ENCODE peak calls at places on chromosome 12, in five cellular contexts. Y is dorsolateral prefrontal cortex, X is BE2C, M is PC-9, L is bronchial epithelial cell. N is an unnamed sample. For H3K27me3, the result is how much of the 10 kb centered on the place peaks cover.

GRCh38 chr12:5377997-5378596 is 53.8 kb upstream of the NTF3 start:
- DNase-seq in Y (no peak), X (no peak), M (peak), L (no peak), N (no peak)

GRCh38 chr12:122790393-122791075 is 16.2 kb downstream of the CCDC62 start:
- DNase-seq in Y (no peak), X (no peak), M (peak), L (peak), N (no peak)

GRCh38 chr12:2456122-2456812 is 338.5 kb upstream of the FKBP4 start:
- DNase-seq in Y (no peak), X (no peak), M (no peak), L (no peak), N (no peak)

GRCh38 chr12:65896743-65897142 is 72.5 kb downstream of the HMGA2 start:
- DNase-seq in Y (no peak), X (no peak), M (no peak), L (no peak), N (no peak)

GRCh38 chr12:104494137-104494815 is 37.5 kb downstream of the CHST11 start:
- DNase-seq in Y (no peak), X (no peak), M (no peak), L (peak), N (no peak)

GRCh38 chr12:99706736-99707473 is 59.4 kb downstream of the GARIN6 start:
- DNase-seq in Y (no peak), X (no peak), M (no peak), L (peak), N (no peak)

GRCh38 chr12:69694123-69694522 is 5.0 kb downstream of the BEST3 start:
- DNase-seq in Y (no peak), X (no peak), M (no peak), L (no peak), N (no peak)

GRCh38 chr12:96445743-96446655 is 43.4 kb upstream of the CFAP54 start:
- DNase-seq in Y (no peak), X (no peak), M (peak), L (peak), N (no peak)

GRCh38 chr12:120978296-120979219 is at the start of gene HNF1A:
- DNase-seq in Y (no peak), X (no peak), M (no peak), L (no peak), N (no peak)

GRCh38 chr12:26524862-26525465 is 308.0 kb downstream of the ITPR2 start:
- DNase-seq in Y (no peak), X (no peak), M (no peak), L (peak), N (peak)

GRCh38 chr12:6451348-6452244 is at the start of gene TAPBPL:
- DNase-seq in Y (peak), X (peak), M (peak), L (peak), N (peak)

GRCh38 chr12:12999276-12999958 is 648 bp downstream of the HEBP1 start:
- DNase-seq in Y (no peak), X (no peak), M (no peak), L (peak), N (no peak)

GRCh38 chr12:93966516-93967133 is 181.8 kb upstream of the PLXNC1 start:
- DNase-seq in Y (no peak), X (no peak), M (no peak), L (no peak), N (no peak)

GRCh38 chr12:109469516-109469915 is 7.6 kb downstream of the KCTD10 start:
- DNase-seq in Y (no peak), X (no peak), M (no peak), L (no peak), N (no peak)

GRCh38 chr12:52946334-52946733 is 2.6 kb upstream of the KRT18 start:
- DNase-seq in Y (no peak), X (no peak), M (no peak), L (no peak), N (no peak)

GRCh38 chr12:124553862-124554428 is 13.5 kb downstream of the NCOR2 start:
- DNase-seq in Y (no peak), X (no peak), M (no peak), L (no peak), N (no peak)

GRCh38 chr12:65853489-65854157 is 29.3 kb downstream of the HMGA2 start:
- DNase-seq in Y (no peak), X (no peak), M (no peak), L (no peak), N (no peak)

GRCh38 chr12:40203060-40203430 is 21.8 kb upstream of the LRRK2 start:
- DNase-seq in Y (no peak), X (no peak), M (no peak), L (no peak), N (no peak)

GRCh38 chr12:60926256-60926655 is 1330.4 kb downstream of the SLC16A7 start:
- DNase-seq in Y (no peak), X (no peak), M (no peak), L (no peak), N (peak)

GRCh38 chr12:21300632-21301031 is 34.1 kb downstream of the SLCO1A2 start:
- DNase-seq in Y (no peak), X (no peak), M (no peak), L (no peak), N (no peak)

GRCh38 chr12:109892748-109893147 is 7.3 kb upstream of the TCHP start:
- DNase-seq in Y (no peak), X (no peak), M (no peak), L (no peak), N (no peak)

GRCh38 chr12:117069126-117069788 is 30.0 kb downstream of the TESC start:
- DNase-seq in Y (no peak), X (no peak), M (no peak), L (no peak), N (no peak)

GRCh38 chr12:66398931-66399625 is 96.8 kb downstream of the HELB start:
- DNase-seq in Y (no peak), X (no peak), M (no peak), L (peak), N (no peak)

GRCh38 chr12:230925-231671 is 17.1 kb upstream of the SLC6A12 start:
- DNase-seq in Y (no peak), X (no peak), M (no peak), L (no peak), N (no peak)

GRCh38 chr12:16324772-16325171 is 22.7 kb upstream of the MGST1 start:
- DNase-seq in Y (no peak), X (no peak), M (no peak), L (no peak), N (no peak)

GRCh38 chr12:46049665-46050064 is 59.3 kb upstream of the SCAF11 start:
- DNase-seq in Y (no peak), X (no peak), M (no peak), L (no peak), N (no peak)

GRCh38 chr12:82326905-82327503 is 31.2 kb downstream of the CCDC59 start:
- DNase-seq in Y (no peak), X (no peak), M (peak), L (peak), N (no peak)

DNA sequence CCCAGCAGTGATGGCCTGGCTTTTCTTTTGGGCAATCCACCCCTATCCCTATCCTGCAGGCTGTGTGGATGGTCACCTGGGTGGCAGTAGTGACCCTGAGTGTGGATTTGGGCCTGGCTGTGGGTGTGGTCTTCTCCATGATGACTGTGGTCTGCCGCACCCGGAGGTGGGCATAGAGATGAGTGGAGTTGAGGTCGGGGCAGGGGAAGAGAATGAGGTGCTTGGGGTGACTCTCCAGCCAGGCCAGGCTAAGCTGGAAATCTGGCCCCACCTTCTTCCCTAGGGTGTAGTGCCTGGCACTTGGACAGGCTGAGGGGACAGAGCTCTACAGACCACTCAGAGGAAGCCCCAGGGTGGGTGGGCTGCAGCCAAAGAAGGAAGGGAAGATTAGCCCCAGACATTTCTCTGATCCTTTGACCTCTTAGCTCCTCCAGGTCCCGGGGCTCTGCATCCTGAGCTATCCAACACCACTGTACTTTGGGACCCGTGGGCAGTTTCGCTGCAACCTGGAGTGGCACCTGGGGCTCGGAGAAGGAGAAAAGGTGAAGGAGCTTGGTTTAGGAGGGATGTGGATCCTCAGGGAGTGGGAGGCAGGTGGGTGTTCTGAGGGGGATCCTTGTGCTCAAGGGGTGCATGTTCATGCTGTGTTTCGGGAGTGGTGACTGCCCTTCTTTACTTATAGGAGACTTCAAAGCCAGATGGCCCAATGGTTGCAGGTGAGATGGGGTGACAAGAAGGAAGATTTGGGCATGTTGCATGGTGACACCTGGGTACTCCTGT is 8.4 kb downstream of the B4GALNT1 start:
- DNase-seq in Y (no peak), X (no peak), M (no peak), L (no peak), N (no peak)
- H3K27me3 ChIP-seq in Y (under half), X (under half), M (under half), L (half or more), N (under half)

DNA sequence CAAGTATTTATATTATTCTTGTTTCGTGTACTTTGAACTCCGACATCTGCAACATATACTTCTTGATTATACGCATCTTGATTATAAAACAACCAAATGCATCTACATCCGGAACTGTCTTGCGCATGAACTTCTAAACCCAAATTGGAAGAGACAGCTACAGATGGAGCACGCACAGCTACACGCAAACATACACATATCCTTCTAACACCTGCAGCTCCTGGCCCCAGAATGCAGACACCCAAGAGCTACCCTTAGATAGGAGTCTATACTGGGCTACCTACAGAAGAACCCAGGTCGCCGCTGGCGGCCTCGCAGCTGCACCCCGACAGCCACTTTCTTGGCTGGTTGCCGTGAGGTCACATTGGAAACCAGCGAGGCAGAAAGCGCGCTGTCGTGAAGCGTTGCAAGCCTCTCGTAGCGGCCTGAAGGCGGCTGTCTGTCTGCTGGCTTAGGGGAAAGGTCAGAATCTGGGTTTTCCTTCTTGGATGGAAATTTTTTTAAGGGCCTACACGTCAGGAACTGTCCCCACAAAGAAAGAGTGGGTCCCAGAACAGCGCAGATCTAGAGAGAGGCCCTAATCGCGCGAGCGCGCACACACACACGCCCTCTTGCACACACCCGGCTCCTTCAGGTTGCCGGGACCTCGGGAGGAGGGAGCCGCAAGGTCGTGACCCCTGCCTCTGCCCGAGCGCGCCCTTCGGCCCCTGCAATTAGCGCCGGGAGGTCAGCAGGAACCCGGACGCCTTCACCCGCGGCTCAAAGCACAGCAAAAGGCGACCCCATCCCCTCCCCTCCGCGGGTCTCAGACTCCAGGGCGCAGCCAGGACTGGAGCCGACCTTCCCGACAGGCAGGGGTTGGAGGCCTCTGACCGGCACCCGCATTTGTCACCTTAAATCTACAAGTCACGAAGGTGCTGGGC is 17.0 kb downstream of the TBX3 start:
- DNase-seq in Y (no peak), X (peak), M (no peak), L (no peak), N (no peak)
- H3K27me3 ChIP-seq in Y (half or more), X (under half), M (under half), L (under half), N (half or more)

GRCh38 chr12:118866346-118866745 is 115.0 kb upstream of the SRRM4 start:
- DNase-seq in Y (no peak), X (no peak), M (no peak), L (no peak), N (no peak)
- H3K27me3 ChIP-seq in Y (under half), X (under half), M (under half), L (under half), N (under half)

DNA sequence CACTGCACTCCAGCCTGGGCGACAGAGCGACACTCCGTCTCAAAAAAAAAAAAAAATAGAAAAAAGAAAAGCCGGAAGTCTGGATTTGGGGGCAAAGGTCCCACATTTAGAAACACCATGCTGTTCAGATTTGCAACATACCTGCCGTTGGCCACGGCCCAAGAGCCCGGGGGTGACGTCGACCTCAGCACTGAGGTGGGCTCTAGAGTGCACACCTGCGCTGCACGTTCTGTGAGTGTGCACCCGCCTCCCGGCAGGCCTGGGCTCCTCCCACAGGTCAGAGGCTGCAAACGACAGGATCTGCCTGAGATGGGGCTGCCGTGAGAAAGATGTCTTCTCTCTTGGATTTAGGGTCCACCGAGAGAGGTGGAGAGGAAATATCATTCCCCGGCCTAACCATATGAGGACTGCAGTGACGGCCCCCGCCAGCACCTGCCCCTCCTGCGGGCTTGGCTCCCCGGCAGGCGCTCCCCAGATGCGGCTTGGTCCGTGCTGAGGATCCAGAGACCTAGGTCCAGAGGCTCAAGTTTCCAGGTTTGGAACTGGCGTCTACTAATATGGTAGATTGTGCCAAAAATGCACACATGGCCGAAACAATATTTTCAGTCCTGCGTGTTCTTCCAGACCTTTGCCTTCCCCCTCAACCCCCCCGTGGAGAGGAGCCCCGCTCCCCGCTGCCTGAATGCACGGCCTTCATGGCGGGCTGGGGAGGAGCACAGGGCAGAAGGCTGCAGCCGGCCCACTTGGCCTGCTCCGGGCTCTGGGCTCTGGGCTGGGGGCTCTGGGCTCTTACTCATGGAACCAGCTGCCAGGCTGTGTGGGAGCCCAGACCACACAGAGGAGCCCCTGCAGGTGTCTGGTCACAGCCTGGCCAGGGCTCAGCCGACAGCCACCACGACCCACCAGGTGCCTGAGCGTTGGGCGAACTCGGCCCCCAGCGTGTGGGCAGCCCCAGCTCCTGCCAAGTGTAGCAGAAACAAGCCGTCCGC is 58.8 kb upstream of the FBRSL1 start:
- DNase-seq in Y (no peak), X (no peak), M (no peak), L (no peak), N (no peak)
- H3K27me3 ChIP-seq in Y (under half), X (under half), M (half or more), L (under half), N (under half)

N was measured in WERI-Rb-1.